ENCODE peak calls at places on chromosome 15, in ten cellular contexts. One of them, this sample, is unnamed.

GRCh38 chr15:27648359-27648758 is 450.8 kb downstream of the OCA2 start:
- DNase-seq in activated gamma-delta T cell: no peak
- DNase-seq in erythroblast: no peak
- DNase-seq in NCI-H1694: peak
- DNase-seq in choroid plexus epithelial cell: no peak
- DNase-seq in COR-L47: no peak
- DNase-seq in upper lobe of right lung: no peak
- DNase-seq in GM03348: no peak
- DNase-seq in T-cell: no peak
- DNase-seq in CD4-positive, alpha-beta memory T cell: no peak
- DNase-seq in this sample: no peak

GRCh38 chr15:100772478-100773378 is 106.9 kb upstream of the ALDH1A3 start:
- DNase-seq in activated gamma-delta T cell: no peak
- DNase-seq in erythroblast: no peak
- DNase-seq in NCI-H1694: no peak
- DNase-seq in choroid plexus epithelial cell: peak
- DNase-seq in COR-L47: no peak
- DNase-seq in upper lobe of right lung: no peak
- DNase-seq in GM03348: no peak
- DNase-seq in T-cell: no peak
- DNase-seq in CD4-positive, alpha-beta memory T cell: no peak
- DNase-seq in this sample: no peak

GRCh38 chr15:84033793-84034553 is 201.6 kb upstream of the GOLGA6L4 start:
- DNase-seq in activated gamma-delta T cell: no peak
- DNase-seq in erythroblast: no peak
- DNase-seq in NCI-H1694: no peak
- DNase-seq in choroid plexus epithelial cell: peak
- DNase-seq in COR-L47: no peak
- DNase-seq in upper lobe of right lung: no peak
- DNase-seq in GM03348: peak
- DNase-seq in T-cell: no peak
- DNase-seq in CD4-positive, alpha-beta memory T cell: no peak
- DNase-seq in this sample: no peak

GRCh38 chr15:81338422-81339007 is 14.6 kb upstream of the STARD5 start:
- DNase-seq in activated gamma-delta T cell: no peak
- DNase-seq in erythroblast: no peak
- DNase-seq in NCI-H1694: no peak
- DNase-seq in choroid plexus epithelial cell: peak
- DNase-seq in COR-L47: no peak
- DNase-seq in upper lobe of right lung: no peak
- DNase-seq in GM03348: peak
- DNase-seq in T-cell: no peak
- DNase-seq in CD4-positive, alpha-beta memory T cell: no peak
- DNase-seq in this sample: no peak

GRCh38 chr15:55221090-55222011 is 24.6 kb upstream of the RSL24D1 start:
- DNase-seq in activated gamma-delta T cell: no peak
- DNase-seq in erythroblast: peak
- DNase-seq in NCI-H1694: no peak
- DNase-seq in choroid plexus epithelial cell: peak
- DNase-seq in COR-L47: no peak
- DNase-seq in upper lobe of right lung: no peak
- DNase-seq in GM03348: peak
- DNase-seq in T-cell: no peak
- DNase-seq in CD4-positive, alpha-beta memory T cell: no peak
- DNase-seq in this sample: no peak

GRCh38 chr15:72203507-72203837 is 5.9 kb upstream of the GRAMD2A start:
- DNase-seq in activated gamma-delta T cell: no peak
- DNase-seq in erythroblast: no peak
- DNase-seq in NCI-H1694: peak
- DNase-seq in choroid plexus epithelial cell: peak
- DNase-seq in COR-L47: peak
- DNase-seq in upper lobe of right lung: no peak
- DNase-seq in GM03348: peak
- DNase-seq in T-cell: no peak
- DNase-seq in CD4-positive, alpha-beta memory T cell: no peak
- DNase-seq in this sample: peak

GRCh38 chr15:49045691-49046112 is 544 bp downstream of the SECISBP2L start:
- DNase-seq in activated gamma-delta T cell: no peak
- DNase-seq in erythroblast: peak
- DNase-seq in NCI-H1694: no peak
- DNase-seq in choroid plexus epithelial cell: peak
- DNase-seq in COR-L47: no peak
- DNase-seq in upper lobe of right lung: no peak
- DNase-seq in GM03348: peak
- DNase-seq in T-cell: peak
- DNase-seq in CD4-positive, alpha-beta memory T cell: no peak
- DNase-seq in this sample: no peak

GRCh38 chr15:85297537-85297936 is 82.9 kb upstream of the AKAP13 start:
- DNase-seq in activated gamma-delta T cell: no peak
- DNase-seq in erythroblast: no peak
- DNase-seq in NCI-H1694: no peak
- DNase-seq in choroid plexus epithelial cell: no peak
- DNase-seq in COR-L47: no peak
- DNase-seq in upper lobe of right lung: no peak
- DNase-seq in GM03348: no peak
- DNase-seq in T-cell: no peak
- DNase-seq in CD4-positive, alpha-beta memory T cell: no peak
- DNase-seq in this sample: no peak

GRCh38 chr15:98650871-98651481 is 2.6 kb downstream of the IGF1R start:
- DNase-seq in activated gamma-delta T cell: no peak
- DNase-seq in erythroblast: peak
- DNase-seq in NCI-H1694: no peak
- DNase-seq in choroid plexus epithelial cell: peak
- DNase-seq in COR-L47: no peak
- DNase-seq in upper lobe of right lung: no peak
- DNase-seq in GM03348: peak
- DNase-seq in T-cell: peak
- DNase-seq in CD4-positive, alpha-beta memory T cell: no peak
- DNase-seq in this sample: no peak

GRCh38 chr15:37682304-37682703 is 252.1 kb upstream of the TMCO5A start:
- DNase-seq in activated gamma-delta T cell: no peak
- DNase-seq in erythroblast: no peak
- DNase-seq in NCI-H1694: no peak
- DNase-seq in choroid plexus epithelial cell: peak
- DNase-seq in COR-L47: no peak
- DNase-seq in upper lobe of right lung: no peak
- DNase-seq in GM03348: peak
- DNase-seq in T-cell: no peak
- DNase-seq in CD4-positive, alpha-beta memory T cell: no peak
- DNase-seq in this sample: no peak

GRCh38 chr15:71687902-71688508 is 122.3 kb upstream of the NR2E3 start:
- DNase-seq in activated gamma-delta T cell: no peak
- DNase-seq in erythroblast: no peak
- DNase-seq in NCI-H1694: no peak
- DNase-seq in choroid plexus epithelial cell: peak
- DNase-seq in COR-L47: no peak
- DNase-seq in upper lobe of right lung: no peak
- DNase-seq in GM03348: no peak
- DNase-seq in T-cell: no peak
- DNase-seq in CD4-positive, alpha-beta memory T cell: no peak
- DNase-seq in this sample: no peak

GRCh38 chr15:47411733-47412530 is 305.4 kb upstream of the SEMA6D start:
- DNase-seq in activated gamma-delta T cell: no peak
- DNase-seq in erythroblast: no peak
- DNase-seq in NCI-H1694: peak
- DNase-seq in choroid plexus epithelial cell: no peak
- DNase-seq in COR-L47: no peak
- DNase-seq in upper lobe of right lung: no peak
- DNase-seq in GM03348: no peak
- DNase-seq in T-cell: no peak
- DNase-seq in CD4-positive, alpha-beta memory T cell: no peak
- DNase-seq in this sample: no peak

GRCh38 chr15:74365619-74366445 is 1.6 kb downstream of the CYP11A1 start:
- DNase-seq in activated gamma-delta T cell: no peak
- DNase-seq in erythroblast: peak
- DNase-seq in NCI-H1694: no peak
- DNase-seq in choroid plexus epithelial cell: peak
- DNase-seq in COR-L47: no peak
- DNase-seq in upper lobe of right lung: peak
- DNase-seq in GM03348: peak
- DNase-seq in T-cell: no peak
- DNase-seq in CD4-positive, alpha-beta memory T cell: no peak
- DNase-seq in this sample: no peak

GRCh38 chr15:75452968-75453702 is 1.6 kb upstream of the SIN3A start:
- DNase-seq in activated gamma-delta T cell: peak
- DNase-seq in erythroblast: peak
- DNase-seq in NCI-H1694: peak
- DNase-seq in choroid plexus epithelial cell: peak
- DNase-seq in COR-L47: peak
- DNase-seq in upper lobe of right lung: peak
- DNase-seq in GM03348: no peak
- DNase-seq in T-cell: peak
- DNase-seq in CD4-positive, alpha-beta memory T cell: peak
- DNase-seq in this sample: no peak

GRCh38 chr15:72271895-72272212 is 500 bp downstream of the PARP6 start:
- DNase-seq in activated gamma-delta T cell: no peak
- DNase-seq in erythroblast: no peak
- DNase-seq in NCI-H1694: no peak
- DNase-seq in choroid plexus epithelial cell: peak
- DNase-seq in COR-L47: peak
- DNase-seq in upper lobe of right lung: no peak
- DNase-seq in GM03348: peak
- DNase-seq in T-cell: no peak
- DNase-seq in CD4-positive, alpha-beta memory T cell: no peak
- DNase-seq in this sample: no peak

GRCh38 chr15:67267951-67268941 is 13.7 kb downstream of the IQCH start:
- DNase-seq in activated gamma-delta T cell: no peak
- DNase-seq in erythroblast: no peak
- DNase-seq in NCI-H1694: no peak
- DNase-seq in choroid plexus epithelial cell: no peak
- DNase-seq in COR-L47: no peak
- DNase-seq in upper lobe of right lung: no peak
- DNase-seq in GM03348: no peak
- DNase-seq in T-cell: no peak
- DNase-seq in CD4-positive, alpha-beta memory T cell: no peak
- DNase-seq in this sample: no peak